ENCODE peak calls at places on chromosomes 6 and 20, in eight cellular contexts. T is breast epithelium, N is GM23338, Y is A673, Z is adrenal gland, U is MM.1S, Q is psoas muscle, W is ovary. R is an unnamed sample.

GRCh38 chr6:129621252-129621651 is 88.7 kb downstream of the ARHGAP18 start:
- DNase-seq in T (no peak), N (no peak), Y (peak), Z (no peak), U (peak), Q (no peak), W (no peak), R (peak)

GRCh38 chr6:16688984-16689636 is 72.2 kb downstream of the ATXN1 start:
- DNase-seq in T (no peak), N (no peak), Y (no peak), Z (no peak), U (no peak), Q (no peak), W (no peak), R (no peak)

GRCh38 chr6:38509713-38510112 is 130.0 kb downstream of the BTBD9 start:
- DNase-seq in T (no peak), N (peak), Y (no peak), Z (no peak), U (no peak), Q (no peak), W (no peak), R (no peak)

GRCh38 chr6:28737750-28738395 is 185.9 kb downstream of the TRIM27 start:
- DNase-seq in T (no peak), N (peak), Y (peak), Z (no peak), U (no peak), Q (no peak), W (no peak), R (no peak)

GRCh38 chr20:37490670-37491350 is 30.2 kb upstream of the NNAT start:
- DNase-seq in T (no peak), N (no peak), Y (no peak), Z (no peak), U (no peak), Q (no peak), W (no peak), R (no peak)

GRCh38 chr20:61303217-61303616 is 51.2 kb downstream of the CDH4 start:
- DNase-seq in T (no peak), N (no peak), Y (no peak), Z (no peak), U (no peak), Q (no peak), W (no peak), R (no peak)

GRCh38 chr6:52416629-52417151 is 3.5 kb upstream of the EFHC1 start:
- DNase-seq in T (no peak), N (peak), Y (peak), Z (no peak), U (peak), Q (no peak), W (no peak), R (no peak)

GRCh38 chr6:155396605-155397004 is 59.0 kb downstream of the NOX3 start:
- DNase-seq in T (no peak), N (no peak), Y (no peak), Z (no peak), U (no peak), Q (no peak), W (no peak), R (no peak)

GRCh38 chr6:93417421-93417996 is 1.9 kb downstream of the EPHA7 start:
- DNase-seq in T (no peak), N (no peak), Y (peak), Z (no peak), U (peak), Q (no peak), W (peak), R (no peak)

GRCh38 chr20:39016496-39016895 is 54.4 kb downstream of the DHX35 start:
- DNase-seq in T (no peak), N (no peak), Y (no peak), Z (no peak), U (no peak), Q (no peak), W (no peak), R (no peak)

GRCh38 chr6:126204598-126204997 is 135.3 kb upstream of the CENPW start:
- DNase-seq in T (no peak), N (no peak), Y (no peak), Z (no peak), U (no peak), Q (no peak), W (no peak), R (no peak)

GRCh38 chr20:35854697-35855434 is 83.1 kb downstream of the PHF20 start:
- DNase-seq in T (no peak), N (no peak), Y (no peak), Z (no peak), U (no peak), Q (no peak), W (no peak), R (no peak)

GRCh38 chr6:15247750-15248450 is 2.0 kb downstream of the JARID2 start:
- DNase-seq in T (peak), N (peak), Y (peak), Z (peak), U (peak), Q (peak), W (peak), R (peak)

GRCh38 chr6:126145386-126145785 is 159.0 kb downstream of the TRMT11 start:
- DNase-seq in T (no peak), N (no peak), Y (no peak), Z (no peak), U (no peak), Q (no peak), W (no peak), R (no peak)

GRCh38 chr6:90219168-90219985 is 77.3 kb downstream of the BACH2 start:
- DNase-seq in T (no peak), N (peak), Y (peak), Z (peak), U (peak), Q (no peak), W (peak), R (no peak)

GRCh38 chr6:110682460-110682853 is 132.8 kb downstream of the CDK19 start:
- DNase-seq in T (no peak), N (peak), Y (peak), Z (peak), U (peak), Q (no peak), W (peak), R (peak)

GRCh38 chr20:63567382-63568169 is 6.5 kb downstream of the HELZ2 start:
- DNase-seq in T (no peak), N (no peak), Y (no peak), Z (no peak), U (peak), Q (peak), W (no peak), R (peak)

GRCh38 chr6:7697820-7698623 is 27.9 kb upstream of the BMP6 start:
- DNase-seq in T (no peak), N (peak), Y (no peak), Z (peak), U (no peak), Q (no peak), W (no peak), R (no peak)

GRCh38 chr6:165308926-165309731 is at the start of gene C6orf118:
- DNase-seq in T (no peak), N (peak), Y (peak), Z (peak), U (no peak), Q (no peak), W (peak), R (no peak)

GRCh38 chr20:63311833-63312243 is 18.9 kb downstream of the COL20A1 start:
- DNase-seq in T (no peak), N (no peak), Y (no peak), Z (no peak), U (no peak), Q (no peak), W (no peak), R (peak)

GRCh38 chr6:140285471-140285870 is 911.0 kb upstream of the CITED2 start:
- DNase-seq in T (no peak), N (no peak), Y (peak), Z (no peak), U (no peak), Q (no peak), W (no peak), R (no peak)

GRCh38 chr20:37473249-37474000 is 47.6 kb upstream of the NNAT start:
- DNase-seq in T (no peak), N (no peak), Y (no peak), Z (no peak), U (no peak), Q (no peak), W (no peak), R (no peak)

GRCh38 chr6:6362051-6362450 is 41.6 kb upstream of the F13A1 start:
- DNase-seq in T (no peak), N (no peak), Y (peak), Z (no peak), U (no peak), Q (no peak), W (no peak), R (no peak)

GRCh38 chr6:20833881-20834515 is 299.7 kb downstream of the CDKAL1 start:
- DNase-seq in T (no peak), N (peak), Y (no peak), Z (no peak), U (no peak), Q (no peak), W (no peak), R (no peak)

GRCh38 chr6:14925627-14926026 is 320.2 kb upstream of the JARID2 start:
- DNase-seq in T (no peak), N (no peak), Y (no peak), Z (no peak), U (no peak), Q (no peak), W (no peak), R (no peak)

GRCh38 chr6:141026504-141026903 is 1106.2 kb upstream of the GJE1 start:
- DNase-seq in T (no peak), N (no peak), Y (no peak), Z (no peak), U (no peak), Q (no peak), W (no peak), R (no peak)

GRCh38 chr6:118283759-118284158 is 264.3 kb upstream of the PLN start:
- DNase-seq in T (no peak), N (peak), Y (peak), Z (peak), U (peak), Q (no peak), W (peak), R (peak)

GRCh38 chr6:37618916-37619605 is 78.6 kb downstream of the MDGA1 start:
- DNase-seq in T (no peak), N (no peak), Y (peak), Z (no peak), U (no peak), Q (no peak), W (no peak), R (no peak)

GRCh38 chr6:168099201-168100010 is 20.4 kb upstream of the FRMD1 start:
- DNase-seq in T (no peak), N (peak), Y (no peak), Z (no peak), U (no peak), Q (no peak), W (peak), R (no peak)

GRCh38 chr6:162379762-162380409 is 347.7 kb downstream of the PRKN start:
- DNase-seq in T (no peak), N (no peak), Y (no peak), Z (no peak), U (no peak), Q (no peak), W (no peak), R (no peak)

GRCh38 chr6:55632953-55633352 is 54.0 kb upstream of the HMGCLL1 start:
- DNase-seq in T (no peak), N (no peak), Y (no peak), Z (no peak), U (no peak), Q (no peak), W (no peak), R (no peak)

GRCh38 chr6:4613795-4614194 is 162.4 kb upstream of the CDYL start:
- DNase-seq in T (no peak), N (no peak), Y (no peak), Z (no peak), U (no peak), Q (no peak), W (no peak), R (no peak)

GRCh38 chr6:145815875-145816274 is 1.3 kb upstream of the FBXO30 start:
- DNase-seq in T (no peak), N (no peak), Y (no peak), Z (peak), U (no peak), Q (no peak), W (no peak), R (no peak)

GRCh38 chr6:2542858-2543218 is 207.9 kb downstream of the MYLK4 start:
- DNase-seq in T (no peak), N (no peak), Y (peak), Z (no peak), U (peak), Q (no peak), W (no peak), R (no peak)

GRCh38 chr20:22472386-22472785 is 112.0 kb downstream of the FOXA2 start:
- DNase-seq in T (no peak), N (peak), Y (no peak), Z (no peak), U (no peak), Q (no peak), W (no peak), R (no peak)

GRCh38 chr6:160092602-160093001 is 29.0 kb upstream of the SLC22A1 start:
- DNase-seq in T (no peak), N (no peak), Y (no peak), Z (no peak), U (no peak), Q (no peak), W (no peak), R (no peak)

GRCh38 chr6:24907959-24908358 is 27.8 kb downstream of the RIPOR2 start:
- DNase-seq in T (no peak), N (no peak), Y (no peak), Z (no peak), U (no peak), Q (no peak), W (no peak), R (no peak)

GRCh38 chr6:24910331-24910849 is 25.4 kb downstream of the RIPOR2 start:
- DNase-seq in T (no peak), N (peak), Y (peak), Z (no peak), U (no peak), Q (no peak), W (peak), R (peak)

GRCh38 chr6:24906314-24906713 is 29.4 kb downstream of the RIPOR2 start:
- DNase-seq in T (no peak), N (no peak), Y (no peak), Z (no peak), U (no peak), Q (no peak), W (no peak), R (no peak)

GRCh38 chr6:24909281-24910216 is 26.2 kb downstream of the RIPOR2 start:
- DNase-seq in T (no peak), N (peak), Y (no peak), Z (no peak), U (no peak), Q (no peak), W (no peak), R (no peak)

DNA sequence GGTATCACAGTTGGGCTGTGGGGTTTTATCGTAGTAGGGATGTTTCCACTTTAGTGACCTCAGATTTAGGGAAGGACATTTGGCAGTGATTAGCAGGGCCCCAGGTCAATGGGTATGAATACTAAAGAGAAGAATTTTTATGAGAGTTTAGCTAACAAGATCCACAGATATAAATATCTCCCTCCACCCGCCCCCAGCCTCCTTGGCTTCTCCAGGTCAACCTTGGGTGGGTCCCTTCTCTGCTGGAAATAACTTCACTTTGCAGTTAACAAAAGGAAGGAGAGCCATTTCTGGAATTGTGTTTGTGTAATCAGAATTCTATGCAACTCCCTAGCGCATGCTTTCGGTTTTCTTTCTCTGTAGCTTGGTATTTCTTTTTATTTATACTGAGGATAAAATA is 27.2 kb downstream of the RIPOR2 start:
- DNase-seq in T (no peak), N (no peak), Y (no peak), Z (no peak), U (no peak), Q (no peak), W (no peak), R (no peak)
- H3K27ac ChIP-seq in T (peak), N (no peak), Y (no peak), Z (peak), U (no peak), Q (peak), W (no peak), R (peak)

GRCh38 chr20:19945732-19946670 is 71.2 kb upstream of the NAA20 start:
- DNase-seq in T (no peak), N (no peak), Y (no peak), Z (no peak), U (no peak), Q (no peak), W (no peak), R (no peak)

GRCh38 chr20:19947611-19948264 is 69.4 kb upstream of the NAA20 start:
- DNase-seq in T (no peak), N (peak), Y (no peak), Z (no peak), U (no peak), Q (no peak), W (no peak), R (no peak)

GRCh38 chr20:19942611-19943010 is 74.6 kb upstream of the NAA20 start:
- DNase-seq in T (no peak), N (no peak), Y (no peak), Z (no peak), U (no peak), Q (no peak), W (no peak), R (no peak)

GRCh38 chr20:19943021-19943659 is 74.0 kb upstream of the NAA20 start:
- DNase-seq in T (peak), N (no peak), Y (no peak), Z (no peak), U (no peak), Q (no peak), W (no peak), R (no peak)

GRCh38 chr20:19944772-19945459 is 72.2 kb upstream of the NAA20 start:
- DNase-seq in T (no peak), N (no peak), Y (no peak), Z (no peak), U (no peak), Q (no peak), W (no peak), R (no peak)
- H3K27ac ChIP-seq in T (peak), N (no peak), Y (no peak), Z (no peak), U (no peak), Q (no peak), W (no peak), R (no peak)

GRCh38 chr20:32339116-32339515 is 19.0 kb upstream of the ASXL1 start:
- DNase-seq in T (no peak), N (no peak), Y (no peak), Z (no peak), U (no peak), Q (no peak), W (no peak), R (no peak)
- H3K27ac ChIP-seq in T (no peak), N (no peak), Y (no peak), Z (no peak), U (no peak), Q (no peak), W (no peak), R (no peak)

DNA sequence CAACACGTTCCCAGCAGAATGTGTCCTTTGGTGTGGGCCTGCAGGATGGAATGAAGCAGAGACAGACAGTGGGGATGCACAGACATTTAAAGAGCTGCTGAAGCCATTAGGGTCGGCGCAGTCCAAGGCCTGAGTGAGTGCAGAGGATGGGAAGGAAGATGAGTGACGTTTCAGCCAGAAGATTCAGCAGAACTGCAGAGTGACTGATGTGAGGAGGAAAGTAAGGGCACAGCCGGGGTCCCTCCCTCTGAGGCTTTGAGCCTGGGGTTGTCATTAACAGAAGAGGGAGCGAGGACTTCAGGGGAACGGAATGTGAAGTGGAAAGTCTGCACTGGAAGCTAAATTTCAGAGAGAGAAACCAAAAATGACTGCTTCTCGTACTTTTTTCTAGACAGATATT is 117.7 kb downstream of the RIN2 start:
- DNase-seq in T (no peak), N (no peak), Y (no peak), Z (no peak), U (no peak), Q (no peak), W (no peak), R (no peak)
- H3K27ac ChIP-seq in T (peak), N (no peak), Y (no peak), Z (peak), U (no peak), Q (peak), W (no peak), R (no peak)

GRCh38 chr20:31579245-31579644 is 25.8 kb upstream of the ID1 start:
- DNase-seq in T (no peak), N (no peak), Y (no peak), Z (no peak), U (no peak), Q (no peak), W (no peak), R (no peak)

GRCh38 chr20:31578448-31579138 is 26.5 kb upstream of the ID1 start:
- DNase-seq in T (no peak), N (peak), Y (no peak), Z (no peak), U (no peak), Q (no peak), W (no peak), R (no peak)

GRCh38 chr20:31573555-31574295 is 31.4 kb upstream of the ID1 start:
- DNase-seq in T (no peak), N (no peak), Y (no peak), Z (no peak), U (no peak), Q (no peak), W (peak), R (no peak)

GRCh38 chr20:31576751-31577150 is 28.3 kb upstream of the ID1 start:
- DNase-seq in T (no peak), N (no peak), Y (no peak), Z (no peak), U (no peak), Q (no peak), W (no peak), R (no peak)

DNA sequence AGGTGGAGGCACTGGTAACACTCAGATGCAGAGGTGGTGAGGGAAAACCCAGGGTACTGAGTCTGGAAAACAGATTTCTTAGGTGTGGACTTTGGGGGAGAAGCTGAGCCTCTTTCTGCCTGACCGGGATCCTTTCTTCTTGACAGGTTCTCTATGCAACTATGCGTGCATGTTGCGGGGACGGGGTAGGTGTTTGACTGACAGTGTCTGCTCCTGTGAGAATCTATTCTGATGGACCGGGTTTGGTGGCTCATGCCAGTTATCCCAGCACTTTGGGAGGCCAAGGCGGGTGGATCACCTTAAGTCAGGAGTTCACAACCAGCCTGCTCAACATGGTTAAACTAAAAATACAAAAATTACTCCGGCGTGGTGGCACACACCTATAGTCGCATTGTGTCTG is 27.9 kb upstream of the ID1 start:
- DNase-seq in T (no peak), N (no peak), Y (no peak), Z (no peak), U (no peak), Q (no peak), W (no peak), R (no peak)
- H3K27ac ChIP-seq in T (no peak), N (no peak), Y (no peak), Z (no peak), U (no peak), Q (no peak), W (no peak), R (no peak)

DNA sequence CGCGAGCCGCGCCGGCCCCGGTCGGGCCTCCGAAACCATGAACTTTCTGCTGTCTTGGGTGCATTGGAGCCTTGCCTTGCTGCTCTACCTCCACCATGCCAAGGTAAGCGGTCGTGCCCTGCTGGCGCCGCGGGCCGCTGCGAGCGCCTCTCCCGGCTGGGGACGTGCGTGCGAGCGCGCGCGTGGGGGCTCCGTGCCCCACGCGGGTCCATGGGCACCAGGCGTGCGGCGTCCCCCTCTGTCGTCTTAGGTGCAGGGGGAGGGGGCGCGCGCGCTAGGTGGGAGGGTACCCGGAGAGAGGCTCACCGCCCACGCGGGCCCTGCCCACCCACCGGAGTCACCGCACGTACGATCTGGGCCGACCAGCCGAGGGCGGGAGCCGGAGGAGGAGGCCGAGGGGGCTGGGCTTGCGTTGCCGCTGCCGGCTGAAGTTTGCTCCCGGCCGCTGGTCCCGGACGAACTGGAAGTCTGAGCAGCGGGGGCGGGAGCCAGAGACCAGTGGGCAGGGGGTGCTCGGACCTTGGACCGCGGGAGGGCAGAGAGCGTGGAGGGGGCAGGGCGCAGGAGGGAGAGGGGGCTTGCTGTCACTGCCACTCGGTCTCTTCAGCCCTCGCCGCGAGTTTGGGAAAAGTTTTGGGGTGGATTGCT is 1.3 kb downstream of the VEGFA start:
- DNase-seq in T (peak), N (peak), Y (peak), Z (peak), U (peak), Q (peak), W (peak), R (peak)
- H3K27ac ChIP-seq in T (peak), N (no peak), Y (peak), Z (peak), U (peak), Q (peak), W (peak), R (no peak)

R was measured in CD8-positive, alpha-beta T cell.